ENCODE peak calls at places on chromosomes 5 and 9, in seven cellular contexts. V is HepG2, A is esophagus muscularis mucosa, U is spleen, K is HCT116, R is stomach, O is transverse colon. Z is an unnamed sample.

GRCh38 chr5:372911-373709 is 51.6 kb downstream of the AHRR start:
- DNase-seq in A (peak; percentile 62), U (peak; percentile 77), O (no peak), K (no peak), R (peak; percentile 38), V (no peak), Z (no peak)

GRCh38 chr5:128870923-128871322 is 94.4 kb upstream of the SLC27A6 start:
- DNase-seq in O (no peak), R (no peak), A (no peak), V (no peak), U (no peak), K (no peak), Z (no peak)

GRCh38 chr5:143376911-143377838 is 26.3 kb downstream of the NR3C1 start:
- DNase-seq in O (no peak), A (no peak), U (no peak), V (no peak), R (no peak), K (peak; percentile 7), Z (no peak)

GRCh38 chr5:151156732-151157402 is 712 bp downstream of the ANXA6 start:
- DNase-seq in U (peak; percentile 82), A (no peak), V (no peak), O (no peak), K (no peak), R (no peak), Z (peak; percentile 77)

GRCh38 chr9:113042884-113043657 is 13.5 kb downstream of the ZFP37 start:
- DNase-seq in A (no peak), U (no peak), O (no peak), V (no peak), K (no peak), R (no peak), Z (no peak)

GRCh38 chr5:91266184-91266705 is 116.9 kb downstream of the ARRDC3 start:
- DNase-seq in U (no peak), O (no peak), V (no peak), K (peak; percentile 46), A (no peak), R (no peak), Z (no peak)

GRCh38 chr5:14913141-14913540 is 41.6 kb upstream of the ANKH start:
- DNase-seq in A (no peak), R (no peak), O (no peak), V (no peak), U (no peak), K (no peak), Z (no peak)

GRCh38 chr9:69265891-69266290 is 59.1 kb upstream of the ENTREP1 start:
- DNase-seq in V (no peak), O (no peak), U (no peak), A (no peak), R (no peak), K (no peak), Z (no peak)

GRCh38 chr9:38622083-38622674 is 1.8 kb upstream of the ANKRD18A start:
- DNase-seq in R (no peak), O (peak; percentile 30), U (peak; percentile 82), V (peak; percentile 12), K (no peak), A (peak; percentile 17), Z (no peak)

GRCh38 chr9:19666575-19666974 is 122.3 kb downstream of the SLC24A2 start:
- DNase-seq in V (no peak), O (no peak), K (no peak), A (no peak), R (no peak), U (no peak), Z (no peak)

GRCh38 chr5:35920890-35921289 is 17.5 kb downstream of the CAPSL start:
- DNase-seq in A (no peak), R (no peak), U (peak; percentile 72), V (no peak), O (no peak), K (no peak), Z (no peak)

GRCh38 chr5:7321724-7322123 is 74.2 kb upstream of the ADCY2 start:
- DNase-seq in K (no peak), U (no peak), A (no peak), O (no peak), R (no peak), V (no peak), Z (no peak)

GRCh38 chr5:157290156-157290980 is 24.4 kb downstream of the CYFIP2 start:
- DNase-seq in R (no peak), K (no peak), V (peak; percentile 70), U (no peak), O (no peak), A (no peak), Z (no peak)

GRCh38 chr9:136693490-136694162 is 6.4 kb upstream of the AGPAT2 start:
- DNase-seq in O (peak; percentile 92), R (peak; percentile 88), U (no peak), K (peak; percentile 76), V (peak; percentile 63), A (no peak), Z (no peak)

GRCh38 chr9:109335929-109336328 is 15.1 kb upstream of the EPB41L4B start:
- DNase-seq in O (no peak), R (no peak), K (no peak), V (peak; percentile 63), U (no peak), A (no peak), Z (no peak)

GRCh38 chr5:84249918-84250635 is 134.6 kb downstream of the EDIL3 start:
- DNase-seq in R (no peak), K (no peak), V (no peak), A (no peak), O (no peak), U (no peak), Z (no peak)

DNA sequence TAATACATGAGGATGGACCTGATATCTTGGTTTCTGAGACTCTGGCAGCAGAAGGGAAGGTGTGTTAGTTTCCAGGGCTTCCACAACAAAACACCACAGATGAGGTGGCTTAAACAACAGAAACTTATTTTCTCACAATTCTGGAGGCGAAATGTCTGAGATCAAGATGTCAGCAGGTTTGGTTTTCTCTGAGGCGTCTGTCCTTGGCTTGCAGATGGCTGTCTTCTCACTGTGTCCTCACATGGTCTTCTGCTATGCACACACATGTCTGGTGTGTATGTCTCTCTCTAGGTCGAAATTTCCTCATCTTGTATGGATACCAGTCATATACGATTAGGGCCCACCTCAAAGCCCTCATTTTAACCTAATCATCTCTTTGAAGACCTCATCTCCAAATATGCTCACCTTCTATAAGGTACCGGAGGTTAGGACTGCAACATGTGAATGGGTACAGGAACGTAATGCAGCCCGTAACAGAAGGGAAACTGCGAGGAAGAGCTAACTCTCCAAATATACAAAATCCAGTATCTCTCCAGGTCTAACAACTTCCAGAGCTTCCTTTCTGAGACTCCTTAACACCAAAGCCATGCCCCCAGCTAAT is 139.8 kb upstream of the SMARCA2 start:
- DNase-seq in V (no peak), R (no peak), A (peak; percentile 83), U (no peak), O (no peak), K (no peak), Z (no peak)
- TF ChIP-seq POLR2AphosphoS5 in V (no peak), R (no peak), A (no peak), U (no peak), O (no peak), K (no peak), Z (no peak)

GRCh38 chr5:140734354-140734753 is 34.1 kb downstream of the ZMAT2 start:
- DNase-seq in K (no peak), R (no peak), U (no peak), O (no peak), V (peak; percentile 43), A (no peak), Z (no peak)

GRCh38 chr5:140741967-140742366 is 41.7 kb downstream of the ZMAT2 start:
- DNase-seq in K (no peak), R (no peak), A (no peak), U (no peak), O (no peak), V (no peak), Z (no peak)

GRCh38 chr5:140737486-140737885 is 37.2 kb downstream of the ZMAT2 start:
- DNase-seq in K (no peak), A (no peak), V (no peak), U (no peak), R (no peak), O (no peak), Z (no peak)
- H3K27me3 ChIP-seq in K (no peaks in the 10 kb centered on the region), A (no peaks in the 10 kb centered on the region), V (no peaks in the 10 kb centered on the region), U (peaks cover 48% of the 10 kb centered on the region), R (peaks cover 4% of the 10 kb centered on the region), O (peaks cover 20% of the 10 kb centered on the region), Z (no peaks in the 10 kb centered on the region)

GRCh38 chr5:103439007-103439406 is 123.6 kb downstream of the NUDT12 start:
- DNase-seq in V (no peak), R (no peak), A (no peak), U (no peak), K (no peak), O (no peak), Z (no peak)
- TF ChIP-seq POLR2A in V (no peak), R (no peak), A (no peak), U (no peak), K (no peak), O (no peak), Z (no peak)

GRCh38 chr9:6040077-6040476 is 24.7 kb upstream of the RANBP6 start:
- DNase-seq in V (no peak), K (no peak), A (no peak), R (no peak), O (no peak), U (no peak), Z (no peak)
- TF ChIP-seq POLR2AphosphoS5 in V (no peak), K (no peak), A (no peak), R (no peak), O (no peak), U (no peak), Z (no peak)

GRCh38 chr9:128416014-128416413 is 4.6 kb upstream of the CERCAM start:
- DNase-seq in A (no peak), O (no peak), R (no peak), U (no peak), K (no peak), V (no peak), Z (no peak)
- H3K27me3 ChIP-seq in A (peaks cover 6% of the 10 kb centered on the region), O (peaks cover 87% of the 10 kb centered on the region), R (peaks cover 35% of the 10 kb centered on the region), U (peaks cover 100% of the 10 kb centered on the region), K (no peaks in the 10 kb centered on the region), V (peaks cover 4% of the 10 kb centered on the region), Z (peaks cover 34% of the 10 kb centered on the region)

DNA sequence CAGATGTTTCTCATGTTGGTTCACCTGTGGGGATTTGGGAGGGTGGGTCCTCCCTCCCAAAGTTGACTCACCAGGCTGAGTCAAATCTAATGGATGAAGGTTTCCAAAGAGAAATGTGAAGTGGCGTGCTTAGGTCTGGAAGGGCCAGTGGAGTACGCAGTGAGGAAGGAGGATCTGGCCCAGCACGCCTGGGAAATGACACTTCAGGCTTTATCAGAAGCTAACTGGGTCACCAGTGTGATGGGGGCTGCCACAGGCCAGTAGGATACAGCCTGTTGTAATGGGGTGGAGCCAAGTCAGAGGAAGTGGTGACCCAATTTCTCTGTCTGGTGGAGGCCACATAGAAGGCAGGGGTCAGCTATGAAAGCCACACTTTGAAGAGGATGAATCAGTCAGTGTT is 18.0 kb downstream of the POLR1E start:
- DNase-seq in K (no peak), R (no peak), O (peak; percentile 13), U (no peak), V (no peak), A (no peak), Z (no peak)
- TF ChIP-seq POLR2A in K (no peak), R (no peak), O (peak; percentile 25), U (no peak), V (no peak), A (no peak), Z (no peak)

GRCh38 chr9:127930298-127931091 is at the start of gene PIP5KL1:
- DNase-seq in U (peak; percentile 92), V (peak; percentile 67), K (peak; percentile 52), A (peak; percentile 95), O (peak; percentile 79), R (peak; percentile 86), Z (peak; percentile 88)
- TF ChIP-seq POLR2AphosphoS5 in U (peak; percentile 39), V (no peak), K (no peak), A (peak; percentile 45), O (peak; percentile 7), R (peak; percentile 70), Z (no peak)

GRCh38 chr5:176862330-176862995 is 36.7 kb downstream of the HK3 start:
- DNase-seq in V (no peak), U (no peak), R (no peak), A (no peak), K (no peak), O (no peak), Z (no peak)
- H3K27me3 ChIP-seq in V (peaks cover 85% of the 10 kb centered on the region), U (peaks cover 85% of the 10 kb centered on the region), R (peaks cover 71% of the 10 kb centered on the region), A (peaks cover 7% of the 10 kb centered on the region), K (no peaks in the 10 kb centered on the region), O (peaks cover 65% of the 10 kb centered on the region), Z (peaks cover 31% of the 10 kb centered on the region)